ENCODE peak calls at places on chromosome 16, in five cellular contexts. S is HTR-8/SVneo; Q is stimulated activated CD8-positive, alpha-beta memory T cell treated with anti-CD3 and anti-CD28 coated beads, Interleukin-4, amount 100 ng/mL, for 24 hours; A is SHP77; Y is progenitor cell of endocrine pancreas. W is an unnamed sample.

GRCh38 chr16:20799599-20799998 is 6.7 kb downstream of the ERI2 start:
- DNase-seq in S (no peak), Q (no peak), A (peak; percentile 3), Y (no peak), W (no peak)

GRCh38 chr16:11263737-11264136 is 5.4 kb downstream of the TNP2 start:
- DNase-seq in S (no peak), Q (no peak), A (no peak), Y (no peak), W (no peak)

GRCh38 chr16:50153648-50154368 is 702 bp downstream of the TENT4B start:
- DNase-seq in S (no peak), Q (no peak), A (no peak), Y (peak; percentile 28), W (peak; percentile 42)

GRCh38 chr16:79977974-79978836 is 377.7 kb upstream of the MAF start:
- DNase-seq in S (no peak), Q (no peak), A (no peak), Y (no peak), W (no peak)

GRCh38 chr16:85733155-85733838 is 17.6 kb downstream of the C16orf74 start:
- DNase-seq in S (no peak), Q (no peak), A (no peak), Y (no peak), W (no peak)

GRCh38 chr16:630815-631405 is at the start of gene WFIKKN1:
- DNase-seq in S (no peak), Q (no peak), A (no peak), Y (peak; percentile 73), W (no peak)

GRCh38 chr16:78504391-78504945 is 405.0 kb downstream of the WWOX start:
- DNase-seq in S (no peak), Q (no peak), A (no peak), Y (no peak), W (no peak)

GRCh38 chr16:11063432-11064201 is 119.3 kb downstream of the CLEC16A start:
- DNase-seq in S (no peak), Q (no peak), A (no peak), Y (no peak), W (no peak)

GRCh38 chr16:627458-628239 is 3.1 kb upstream of the WFIKKN1 start:
- DNase-seq in S (no peak), Q (no peak), A (peak; percentile 92), Y (no peak), W (no peak)

GRCh38 chr16:84569382-84569987 is 48.4 kb downstream of the COTL1 start:
- DNase-seq in S (no peak), Q (no peak), A (no peak), Y (no peak), W (no peak)

GRCh38 chr16:69399361-69399760 is 13.6 kb upstream of the TERF2 start:
- DNase-seq in S (no peak), Q (no peak), A (no peak), Y (no peak), W (no peak)

W was measured in GM12892.